ENCODE peak calls at places on chromosome 10, in six cellular contexts. O is mesenchymal stem cell, Y is IMR-90, I is H1, P is neuronal stem cell, A is trophoblast cell. B is an unnamed sample.

GRCh38 chr10:47441973-47442750 is 41.8 kb downstream of the ANXA8 start:
- DNase-seq in O (no peak), Y (no peak), I (no peak), P (no peak), A (peak), B (peak)

GRCh38 chr10:14259696-14260595 is 70.8 kb downstream of the FRMD4A start:
- DNase-seq in O (peak), Y (peak), I (no peak), P (no peak), A (peak), B (no peak)

GRCh38 chr10:623039-623438 is 66.4 kb downstream of the DIP2C start:
- DNase-seq in O (no peak), Y (no peak), I (no peak), P (no peak), A (no peak), B (no peak)

GRCh38 chr10:63862860-63863259 is 341.7 kb downstream of the REEP3 start:
- DNase-seq in O (no peak), Y (no peak), I (no peak), P (no peak), A (no peak), B (no peak)

GRCh38 chr10:45460235-45460878 is 86.3 kb downstream of the ALOX5 start:
- DNase-seq in O (no peak), Y (no peak), I (no peak), P (no peak), A (peak), B (no peak)

GRCh38 chr10:6351540-6351939 is 148.8 kb downstream of the PFKFB3 start:
- DNase-seq in O (no peak), Y (no peak), I (no peak), P (no peak), A (no peak), B (no peak)

GRCh38 chr10:3203972-3204371 is 31.4 kb upstream of the PITRM1 start:
- DNase-seq in O (no peak), Y (no peak), I (no peak), P (no peak), A (no peak), B (no peak)

GRCh38 chr10:98376485-98376884 is 38.5 kb downstream of the PYROXD2 start:
- DNase-seq in O (no peak), Y (peak), I (no peak), P (no peak), A (no peak), B (no peak)

GRCh38 chr10:71604324-71605018 is 115.1 kb downstream of the C10orf105 start:
- DNase-seq in O (no peak), Y (no peak), I (no peak), P (no peak), A (peak), B (no peak)

GRCh38 chr10:124095096-124095495 is 1.7 kb upstream of the CHST15 start:
- DNase-seq in O (peak), Y (no peak), I (no peak), P (no peak), A (no peak), B (no peak)

GRCh38 chr10:11846542-11846941 is 23.4 kb downstream of the PROSER2 start:
- DNase-seq in O (peak), Y (peak), I (no peak), P (no peak), A (no peak), B (no peak)

GRCh38 chr10:80684217-80684616 is 146.5 kb downstream of the SH2D4B start:
- DNase-seq in O (peak), Y (peak), I (no peak), P (no peak), A (no peak), B (no peak)

GRCh38 chr10:113022265-113022664 is 72.2 kb downstream of the TCF7L2 start:
- DNase-seq in O (peak), Y (no peak), I (no peak), P (no peak), A (peak), B (no peak)

GRCh38 chr10:86648706-86649426 is 5.5 kb upstream of the OPN4 start:
- DNase-seq in O (peak), Y (peak), I (no peak), P (no peak), A (no peak), B (no peak)

DNA sequence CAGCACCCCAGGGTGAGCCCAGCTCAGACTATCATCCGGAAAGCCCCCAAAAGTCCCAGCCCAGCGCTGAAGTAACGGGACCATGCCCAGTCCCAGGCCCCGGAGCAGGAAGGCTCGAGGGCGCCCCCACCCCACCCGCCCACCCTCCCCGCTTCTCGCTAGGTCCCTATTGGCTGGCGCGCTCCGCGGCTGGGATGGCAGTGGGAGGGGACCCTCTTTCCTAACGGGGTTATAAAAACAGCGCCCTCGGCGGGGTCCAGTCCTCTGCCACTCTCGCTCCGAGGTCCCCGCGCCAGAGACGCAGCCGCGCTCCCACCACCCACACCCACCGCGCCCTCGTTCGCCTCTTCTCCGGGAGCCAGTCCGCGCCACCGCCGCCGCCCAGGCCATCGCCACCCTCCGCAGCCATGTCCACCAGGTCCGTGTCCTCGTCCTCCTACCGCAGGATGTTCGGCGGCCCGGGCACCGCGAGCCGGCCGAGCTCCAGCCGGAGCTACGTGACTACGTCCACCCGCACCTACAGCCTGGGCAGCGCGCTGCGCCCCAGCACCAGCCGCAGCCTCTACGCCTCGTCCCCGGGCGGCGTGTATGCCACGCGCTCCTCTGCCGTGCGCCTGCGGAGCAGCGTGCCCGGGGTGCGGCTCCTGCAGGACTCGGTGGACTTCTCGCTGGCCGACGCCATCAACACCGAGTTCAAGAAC is 1.1 kb downstream of the VIM start:
- DNase-seq in O (peak), Y (peak), I (no peak), P (peak), A (no peak), B (peak)
- H3K23ac ChIP-seq in O (peak), Y (peak), I (no peak), P (peak), A (no peak), B (no peak)

DNA sequence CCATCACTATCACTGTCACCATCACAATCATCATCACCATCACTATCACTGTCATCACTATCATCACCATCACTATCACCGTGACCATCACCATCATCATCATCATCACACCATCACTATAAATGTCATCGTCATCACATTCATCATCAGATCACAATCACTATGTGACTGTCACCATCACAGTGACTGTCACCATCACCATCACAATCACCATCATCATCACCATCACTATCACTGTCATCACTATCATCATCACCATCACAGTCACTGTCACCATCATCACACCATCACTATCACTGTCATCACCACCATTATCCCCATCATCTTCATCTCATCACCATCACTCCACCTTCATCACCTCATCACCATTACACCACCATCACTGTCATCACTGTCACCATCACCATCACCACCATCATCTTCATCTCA is 31.0 kb downstream of the PWWP2B start:
- DNase-seq in O (no peak), Y (no peak), I (no peak), P (no peak), A (no peak), B (no peak)
- H2AFZ ChIP-seq in O (no peak), Y (no peak), I (no peak), P (no peak), A (no peak), B (no peak)

DNA sequence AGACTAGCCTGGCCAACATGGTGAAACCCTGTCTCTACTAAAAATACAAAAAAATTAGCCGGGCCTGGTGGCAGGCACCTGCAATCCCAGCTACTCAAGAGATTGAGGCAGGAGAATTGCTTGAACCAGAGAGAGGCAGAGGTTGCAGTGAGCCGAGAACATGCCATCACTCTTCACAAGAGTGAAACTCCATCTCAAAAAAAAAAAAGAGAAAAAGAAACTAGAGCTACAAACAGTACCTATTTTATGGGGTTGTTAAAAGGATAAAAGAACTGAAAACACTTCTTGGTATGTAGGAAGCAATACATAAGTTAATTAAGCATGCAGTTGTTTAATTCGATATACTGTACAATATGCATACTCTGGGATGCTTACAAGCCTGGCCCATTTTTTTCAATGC is 216.9 kb downstream of the SORCS1 start:
- DNase-seq in O (no peak), Y (no peak), I (no peak), P (no peak), A (no peak), B (no peak)
- H2BK5ac ChIP-seq in O (no peak), Y (no peak), I (no peak), P (no peak), A (no peak), B (no peak)

DNA sequence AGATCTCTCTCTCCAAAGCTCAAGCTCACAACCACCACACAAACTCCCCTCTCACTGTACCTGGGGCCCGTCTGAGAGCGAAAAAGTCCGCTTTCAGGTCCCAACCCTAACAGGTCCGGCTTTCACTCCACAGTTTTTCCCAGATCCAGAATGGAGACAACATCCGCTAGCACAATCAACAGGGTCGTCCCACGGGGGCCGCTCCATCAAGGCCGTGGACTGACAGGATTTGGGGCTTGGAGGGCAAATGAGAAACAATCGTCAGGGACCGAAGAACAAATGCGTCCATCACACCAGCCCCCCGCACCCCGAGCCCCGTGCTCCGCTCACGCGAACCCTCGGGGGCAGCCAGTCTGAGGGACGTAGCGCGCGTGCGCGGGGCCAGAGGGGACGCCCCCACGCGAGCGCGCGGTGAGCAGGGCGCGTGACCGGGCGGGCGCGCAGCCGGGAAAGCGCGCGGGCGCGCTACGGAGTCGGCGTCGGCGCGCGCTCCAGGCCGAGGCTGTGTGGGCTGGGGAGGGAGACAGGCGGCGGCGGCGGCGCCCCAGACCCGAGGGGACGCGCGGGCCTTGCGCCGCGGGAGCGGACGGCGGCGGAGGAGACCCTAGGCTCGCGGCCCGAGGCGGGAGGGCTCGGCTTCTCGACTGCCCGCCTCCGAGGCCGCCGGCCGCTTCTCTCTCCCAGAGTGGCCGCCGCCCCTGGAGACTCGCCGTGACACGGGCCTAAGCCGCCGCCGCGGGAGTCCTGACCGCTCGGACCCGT is at the start of gene SLK:
- DNase-seq in O (peak), Y (peak), I (no peak), P (peak), A (peak), B (peak)
- H3K23ac ChIP-seq in O (peak), Y (peak), I (no peak), P (peak), A (no peak), B (no peak)

GRCh38 chr10:69736866-69737641 is 64.7 kb upstream of the COL13A1 start:
- DNase-seq in O (no peak), Y (no peak), I (no peak), P (no peak), A (no peak), B (no peak)
- H2AFZ ChIP-seq in O (no peak), Y (no peak), I (no peak), P (no peak), A (no peak), B (no peak)

GRCh38 chr10:78255796-78256638 is 222.4 kb downstream of the RPS24 start:
- DNase-seq in O (peak), Y (peak), I (peak), P (no peak), A (peak), B (no peak)
- H2BK5ac ChIP-seq in O (peak), Y (peak), I (peak), P (no peak), A (peak), B (no peak)